ENCODE peak calls at places on chromosomes 2 and 18, in five cellular contexts. Z is HCT116, I is GM23338, C is IMR-90, P is sigmoid colon. V is an unnamed sample. For H3K4me1, the result is how much of the 10 kb centered on the place peaks cover.

GRCh38 chr2:693606-694005 is 16.4 kb upstream of the TMEM18 start:
- DNase-seq in Z (no peak), P (no peak), C (peak), I (no peak), V (no peak)

GRCh38 chr2:218398437-218399390 is 954 bp upstream of the CTDSP1 start:
- DNase-seq in P (peak), Z (peak), I (peak), C (peak), V (peak)

GRCh38 chr2:46872876-46873631 is 42.6 kb downstream of the MCFD2 start:
- DNase-seq in C (peak), P (peak), Z (no peak), I (no peak), V (no peak)

GRCh38 chr2:241501551-241501950 is 6.8 kb downstream of the STK25 start:
- DNase-seq in I (no peak), Z (no peak), P (no peak), C (no peak), V (no peak)

GRCh38 chr2:13260401-13260800 is 543.7 kb downstream of the TRIB2 start:
- DNase-seq in I (peak), Z (no peak), C (no peak), P (no peak), V (no peak)

GRCh38 chr2:167253025-167253424 is 364.7 kb downstream of the XIRP2 start:
- DNase-seq in I (no peak), P (no peak), C (peak), Z (no peak), V (no peak)

GRCh38 chr2:233064526-233065199 is 4.5 kb downstream of the INPP5D start:
- DNase-seq in C (no peak), P (peak), I (no peak), Z (no peak), V (no peak)

GRCh38 chr2:120794716-120795115 is 59.0 kb downstream of the GLI2 start:
- DNase-seq in C (peak), P (no peak), Z (no peak), I (no peak), V (no peak)

GRCh38 chr2:96176661-96177060 is 31.4 kb upstream of the DUSP2 start:
- DNase-seq in Z (no peak), C (no peak), P (no peak), I (no peak), V (no peak)

GRCh38 chr2:29841386-29842004 is 79.9 kb downstream of the ALK start:
- DNase-seq in P (no peak), I (peak), C (peak), Z (peak), V (no peak)

GRCh38 chr2:187011206-187011605 is 162.2 kb upstream of the ZSWIM2 start:
- DNase-seq in Z (no peak), I (no peak), C (no peak), P (no peak), V (no peak)

GRCh38 chr2:187013058-187013457 is 164.1 kb upstream of the ZSWIM2 start:
- DNase-seq in Z (no peak), I (no peak), C (no peak), P (no peak), V (no peak)

GRCh38 chr2:187003611-187004010 is 154.6 kb upstream of the ZSWIM2 start:
- DNase-seq in C (no peak), I (no peak), Z (no peak), P (no peak), V (no peak)

GRCh38 chr2:187009483-187010239 is 160.7 kb upstream of the ZSWIM2 start:
- DNase-seq in I (no peak), C (no peak), Z (no peak), P (no peak), V (no peak)

GRCh38 chr2:187008111-187008510 is 159.1 kb upstream of the ZSWIM2 start:
- DNase-seq in P (no peak), I (no peak), C (peak), Z (no peak), V (no peak)
- H3K4me3 ChIP-seq in P (no peak), I (no peak), C (no peak), Z (no peak), V (no peak)

GRCh38 chr2:196314780-196315179 is 143.4 kb upstream of the STK17B start:
- DNase-seq in C (no peak), I (no peak), P (no peak), Z (no peak), V (no peak)

GRCh38 chr2:196314157-196314556 is 142.8 kb upstream of the STK17B start:
- DNase-seq in P (no peak), C (no peak), Z (no peak), I (no peak), V (no peak)

GRCh38 chr2:196315388-196316049 is 144.1 kb upstream of the STK17B start:
- DNase-seq in P (no peak), C (peak), Z (no peak), I (no peak), V (no peak)

GRCh38 chr2:196318517-196319377 is 147.4 kb upstream of the STK17B start:
- DNase-seq in C (no peak), I (no peak), Z (no peak), P (no peak), V (no peak)

GRCh38 chr2:196316050-196316430 is 144.7 kb upstream of the STK17B start:
- DNase-seq in P (no peak), C (peak), Z (no peak), I (no peak), V (no peak)
- H3K27ac ChIP-seq in P (no peak), C (no peak), Z (no peak), I (no peak), V (no peak)

GRCh38 chr2:230878599-230878965 is 13.8 kb downstream of the ITM2C start:
- DNase-seq in I (no peak), C (no peak), P (peak), Z (no peak), V (no peak)
- H3K4me1 ChIP-seq in I (under half), C (under half), P (under half), Z (under half), V (under half)

DNA sequence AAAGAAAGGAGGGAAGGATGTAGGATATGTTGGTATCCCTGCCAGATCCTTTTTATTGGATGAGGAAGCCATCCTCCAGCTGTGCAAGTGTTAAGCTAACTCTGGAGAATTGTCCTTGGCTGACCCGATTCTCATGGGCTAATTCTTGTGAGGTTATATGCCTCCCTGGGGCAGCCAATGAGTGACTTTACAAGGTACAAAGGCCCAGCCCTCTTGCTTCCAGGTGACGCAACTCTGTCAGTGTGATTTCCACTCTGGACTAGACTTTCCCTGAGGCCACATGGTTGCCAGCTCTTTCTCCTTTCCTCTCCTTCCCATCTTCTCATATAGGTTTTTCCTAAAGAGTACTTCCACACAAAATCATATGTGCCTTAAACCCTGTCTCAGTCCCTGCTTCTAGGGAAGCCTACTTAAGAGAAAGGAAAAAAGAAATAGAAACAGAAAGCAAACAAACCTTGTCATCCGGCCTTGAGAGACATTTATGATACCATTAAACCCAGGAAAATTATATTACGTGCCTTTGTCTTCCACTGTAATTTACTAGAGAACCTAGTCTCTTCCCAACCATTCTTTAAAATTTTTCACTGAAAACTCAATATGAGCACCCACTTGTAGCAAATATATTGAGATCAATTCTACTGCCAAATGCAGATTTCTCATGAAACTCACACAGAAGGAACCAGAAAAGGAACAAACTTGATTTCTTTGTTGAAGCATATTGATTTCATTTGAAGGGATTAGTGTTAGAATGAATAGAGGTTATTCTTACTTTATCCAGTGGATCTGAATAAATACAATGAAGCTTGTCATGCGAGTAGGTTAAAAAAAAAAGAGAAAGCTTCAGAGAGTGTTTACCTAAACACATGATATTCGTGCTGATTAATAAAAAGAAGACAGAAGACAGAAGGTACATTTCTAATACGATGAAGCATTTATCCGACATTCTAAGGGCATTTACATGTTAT is 226.4 kb upstream of the ZSWIM2 start:
- DNase-seq in I (no peak), Z (no peak), P (no peak), C (no peak), V (no peak)
- H3K4me3 ChIP-seq in I (no peak), Z (no peak), P (no peak), C (no peak), V (no peak)

GRCh38 chr18:48803951-48804855 is 146.6 kb downstream of the SMAD7 start:
- DNase-seq in Z (no peak), C (no peak), P (peak), I (no peak), V (no peak)

GRCh38 chr18:48802543-48803428 is 148.0 kb downstream of the SMAD7 start:
- DNase-seq in C (no peak), I (no peak), P (peak), Z (no peak), V (no peak)

GRCh38 chr18:48801728-48802542 is 148.8 kb downstream of the SMAD7 start:
- DNase-seq in I (no peak), P (peak), C (no peak), Z (no peak), V (no peak)

GRCh38 chr18:48804856-48805610 is 145.7 kb downstream of the SMAD7 start:
- DNase-seq in C (no peak), I (no peak), P (peak), Z (no peak), V (no peak)

GRCh38 chr18:48803518-48803917 is 147.2 kb downstream of the SMAD7 start:
- DNase-seq in P (peak), Z (no peak), C (no peak), I (no peak), V (no peak)
- H3K27ac ChIP-seq in P (no peak), Z (no peak), C (no peak), I (no peak), V (no peak)

GRCh38 chr2:16665746-16666452 is at the start of gene CYRIA:
- DNase-seq in I (peak), C (no peak), Z (no peak), P (peak), V (peak)
- H3K4me1 ChIP-seq in I (under half), C (under half), Z (under half), P (half or more), V (under half)

V was measured in lung.